ENCODE peak calls at places on chromosomes 4 and X, in four cellular contexts. One of them, this sample, is unnamed.

GRCh38 chrX:103565752-103566151 is 19.6 kb upstream of the TCEAL4 start:
- DNase-seq in CD8-positive, alpha-beta T cell: no peak
- DNase-seq in amygdala: no peak
- DNase-seq in NCI-H748 treated with DMSO at 0.1 percent for 48 hours: no peak
- DNase-seq in this sample: no peak

GRCh38 chr4:98421106-98421505 is 159.9 kb downstream of the RAP1GDS1 start:
- DNase-seq in NCI-H748 treated with DMSO at 0.1 percent for 48 hours: no peak
- DNase-seq in CD8-positive, alpha-beta T cell: no peak
- DNase-seq in amygdala: no peak
- DNase-seq in this sample: no peak

GRCh38 chr4:61309616-61310015 is 109.5 kb downstream of the ADGRL3 start:
- DNase-seq in amygdala: no peak
- DNase-seq in NCI-H748 treated with DMSO at 0.1 percent for 48 hours: no peak
- DNase-seq in CD8-positive, alpha-beta T cell: no peak
- DNase-seq in this sample: no peak

GRCh38 chrX:568341-568740 is 62.2 kb upstream of the SHOX start:
- DNase-seq in CD8-positive, alpha-beta T cell: no peak
- DNase-seq in amygdala: no peak
- DNase-seq in NCI-H748 treated with DMSO at 0.1 percent for 48 hours: no peak
- DNase-seq in this sample: no peak

GRCh38 chr4:75432683-75433082 is 81.5 kb downstream of the RCHY1 start:
- DNase-seq in amygdala: no peak
- DNase-seq in CD8-positive, alpha-beta T cell: no peak
- DNase-seq in NCI-H748 treated with DMSO at 0.1 percent for 48 hours: no peak
- DNase-seq in this sample: peak; percentile 4

GRCh38 chrX:130197464-130197863 is 25.7 kb downstream of the RAB33A start:
- DNase-seq in amygdala: no peak
- DNase-seq in CD8-positive, alpha-beta T cell: no peak
- DNase-seq in NCI-H748 treated with DMSO at 0.1 percent for 48 hours: no peak
- DNase-seq in this sample: no peak

GRCh38 chrX:15143050-15143824 is 126.6 kb downstream of the ASB9 start:
- DNase-seq in NCI-H748 treated with DMSO at 0.1 percent for 48 hours: peak; percentile 56
- DNase-seq in CD8-positive, alpha-beta T cell: peak; percentile 42
- DNase-seq in amygdala: peak; percentile 0
- DNase-seq in this sample: no peak

GRCh38 chrX:118652717-118653116 is 74.7 kb upstream of the IL13RA1 start:
- DNase-seq in CD8-positive, alpha-beta T cell: no peak
- DNase-seq in NCI-H748 treated with DMSO at 0.1 percent for 48 hours: no peak
- DNase-seq in amygdala: no peak
- DNase-seq in this sample: no peak

GRCh38 chr4:99679976-99680375 is 22.3 kb upstream of the C4orf54 start:
- DNase-seq in NCI-H748 treated with DMSO at 0.1 percent for 48 hours: no peak
- DNase-seq in CD8-positive, alpha-beta T cell: no peak
- DNase-seq in amygdala: no peak
- DNase-seq in this sample: no peak

GRCh38 chr4:152594981-152595916 is 59.4 kb upstream of the FBXW7 start:
- DNase-seq in CD8-positive, alpha-beta T cell: no peak
- DNase-seq in NCI-H748 treated with DMSO at 0.1 percent for 48 hours: no peak
- DNase-seq in amygdala: no peak
- DNase-seq in this sample: no peak

GRCh38 chrX:50905334-50905733 is 5.2 kb upstream of the BMP15 start:
- DNase-seq in NCI-H748 treated with DMSO at 0.1 percent for 48 hours: no peak
- DNase-seq in CD8-positive, alpha-beta T cell: no peak
- DNase-seq in amygdala: no peak
- DNase-seq in this sample: no peak

GRCh38 chrX:44343412-44343942 is at the start of gene EFHC2:
- DNase-seq in CD8-positive, alpha-beta T cell: peak; percentile 50
- DNase-seq in NCI-H748 treated with DMSO at 0.1 percent for 48 hours: no peak
- DNase-seq in amygdala: no peak
- DNase-seq in this sample: peak; percentile 10

GRCh38 chr4:6150046-6150735 is 50.2 kb downstream of the JAKMIP1 start:
- DNase-seq in NCI-H748 treated with DMSO at 0.1 percent for 48 hours: no peak
- DNase-seq in amygdala: no peak
- DNase-seq in CD8-positive, alpha-beta T cell: no peak
- DNase-seq in this sample: no peak

GRCh38 chrX:103404225-103405008 is 28.1 kb downstream of the BEX3 start:
- DNase-seq in amygdala: peak; percentile 12
- DNase-seq in NCI-H748 treated with DMSO at 0.1 percent for 48 hours: peak; percentile 0
- DNase-seq in CD8-positive, alpha-beta T cell: peak; percentile 29
- DNase-seq in this sample: peak; percentile 41

GRCh38 chr4:134365852-134366251 is 164.3 kb upstream of the PABPC4L start:
- DNase-seq in NCI-H748 treated with DMSO at 0.1 percent for 48 hours: no peak
- DNase-seq in CD8-positive, alpha-beta T cell: no peak
- DNase-seq in amygdala: no peak
- DNase-seq in this sample: no peak

GRCh38 chrX:118066867-118067515 is 49.6 kb downstream of the KLHL13 start:
- DNase-seq in amygdala: no peak
- DNase-seq in NCI-H748 treated with DMSO at 0.1 percent for 48 hours: peak; percentile 65
- DNase-seq in CD8-positive, alpha-beta T cell: no peak
- DNase-seq in this sample: no peak

GRCh38 chr4:187370918-187371317 is 624.7 kb upstream of the ZFP42 start:
- DNase-seq in amygdala: no peak
- DNase-seq in CD8-positive, alpha-beta T cell: no peak
- DNase-seq in NCI-H748 treated with DMSO at 0.1 percent for 48 hours: no peak
- DNase-seq in this sample: no peak

GRCh38 chr4:53622739-53623151 is 31.5 kb upstream of the LNX1 start:
- DNase-seq in CD8-positive, alpha-beta T cell: no peak
- DNase-seq in amygdala: no peak
- DNase-seq in NCI-H748 treated with DMSO at 0.1 percent for 48 hours: no peak
- DNase-seq in this sample: no peak

GRCh38 chr4:2977116-2978097 is 14.0 kb downstream of the GRK4 start:
- DNase-seq in NCI-H748 treated with DMSO at 0.1 percent for 48 hours: no peak
- DNase-seq in amygdala: no peak
- DNase-seq in CD8-positive, alpha-beta T cell: no peak
- DNase-seq in this sample: no peak

GRCh38 chr4:101197350-101197749 is 150.0 kb downstream of the PPP3CA start:
- DNase-seq in NCI-H748 treated with DMSO at 0.1 percent for 48 hours: peak; percentile 28
- DNase-seq in amygdala: no peak
- DNase-seq in CD8-positive, alpha-beta T cell: no peak
- DNase-seq in this sample: no peak

GRCh38 chrX:70755850-70756249 is 152.7 kb downstream of the TEX11 start:
- DNase-seq in NCI-H748 treated with DMSO at 0.1 percent for 48 hours: no peak
- DNase-seq in CD8-positive, alpha-beta T cell: peak; percentile 65
- DNase-seq in amygdala: no peak
- DNase-seq in this sample: no peak

GRCh38 chr4:121764702-121765367 is at the start of gene SMIM43:
- DNase-seq in amygdala: no peak
- DNase-seq in NCI-H748 treated with DMSO at 0.1 percent for 48 hours: no peak
- DNase-seq in CD8-positive, alpha-beta T cell: no peak
- DNase-seq in this sample: no peak

GRCh38 chr4:6141554-6141953 is 58.8 kb downstream of the JAKMIP1 start:
- DNase-seq in CD8-positive, alpha-beta T cell: no peak
- DNase-seq in amygdala: no peak
- DNase-seq in NCI-H748 treated with DMSO at 0.1 percent for 48 hours: no peak
- DNase-seq in this sample: no peak

GRCh38 chr4:65789850-65790249 is 119.6 kb upstream of the EPHA5 start:
- DNase-seq in CD8-positive, alpha-beta T cell: no peak
- DNase-seq in NCI-H748 treated with DMSO at 0.1 percent for 48 hours: no peak
- DNase-seq in amygdala: no peak
- DNase-seq in this sample: no peak

GRCh38 chr4:180947421-180947820 is 1295.8 kb upstream of the TENM3 start:
- DNase-seq in amygdala: no peak
- DNase-seq in NCI-H748 treated with DMSO at 0.1 percent for 48 hours: no peak
- DNase-seq in CD8-positive, alpha-beta T cell: no peak
- DNase-seq in this sample: no peak

GRCh38 chr4:140061883-140062282 is 92.1 kb downstream of the MAML3 start:
- DNase-seq in CD8-positive, alpha-beta T cell: no peak
- DNase-seq in NCI-H748 treated with DMSO at 0.1 percent for 48 hours: no peak
- DNase-seq in amygdala: no peak
- DNase-seq in this sample: no peak

GRCh38 chr4:152398060-152398459 is 137.8 kb downstream of the FBXW7 start:
- DNase-seq in NCI-H748 treated with DMSO at 0.1 percent for 48 hours: peak; percentile 9
- DNase-seq in amygdala: no peak
- DNase-seq in CD8-positive, alpha-beta T cell: no peak
- DNase-seq in this sample: no peak

GRCh38 chr4:54318904-54319303 is 89.8 kb downstream of the PDGFRA start:
- DNase-seq in CD8-positive, alpha-beta T cell: no peak
- DNase-seq in NCI-H748 treated with DMSO at 0.1 percent for 48 hours: no peak
- DNase-seq in amygdala: no peak
- DNase-seq in this sample: peak; percentile 23

GRCh38 chr4:36332782-36333131 is 51.3 kb downstream of the DTHD1 start:
- DNase-seq in amygdala: no peak
- DNase-seq in NCI-H748 treated with DMSO at 0.1 percent for 48 hours: no peak
- DNase-seq in CD8-positive, alpha-beta T cell: no peak
- DNase-seq in this sample: no peak

GRCh38 chr4:112975567-112976355 is 73.7 kb upstream of the ANK2 start:
- DNase-seq in CD8-positive, alpha-beta T cell: no peak
- DNase-seq in NCI-H748 treated with DMSO at 0.1 percent for 48 hours: no peak
- DNase-seq in amygdala: no peak
- DNase-seq in this sample: no peak

This sample was measured in H54.